ENCODE peak calls at places on chromosomes 11 and 22, in four cellular contexts. N is SK-N-SH, Z is GM23338, M is MM.1S. I is an unnamed sample.
A peak's percentile ranks its signal among the peaks of the same experiment; 100 is the strongest.

GRCh38 chr22:22019659-22020424 is 37.3 kb upstream of the TOP3B start:
- DNase-seq in N (no peak), Z (no peak), M (no peak), I (no peak)

GRCh38 chr22:46845281-46846153 is 83.1 kb downstream of the TBC1D22A start:
- DNase-seq in N (peak; percentile 46), Z (no peak), M (no peak), I (peak; percentile 38)

GRCh38 chr11:45884596-45885185 is 760 bp upstream of the MAPK8IP1 start:
- DNase-seq in N (no peak), Z (no peak), M (no peak), I (no peak)

GRCh38 chr11:103325686-103326069 is 216.5 kb downstream of the DYNC2H1 start:
- DNase-seq in N (no peak), Z (peak; percentile 63), M (no peak), I (no peak)

GRCh38 chr22:39117585-39118191 is 20.6 kb downstream of the APOBEC3H start:
- DNase-seq in N (no peak), Z (peak; percentile 85), M (peak; percentile 79), I (peak; percentile 61)

GRCh38 chr22:44521326-44521725 is 23.3 kb upstream of the RTL6 start:
- DNase-seq in N (no peak), Z (no peak), M (no peak), I (no peak)

GRCh38 chr11:9130297-9130696 is 38.9 kb upstream of the SCUBE2 start:
- DNase-seq in N (no peak), Z (no peak), M (no peak), I (no peak)

GRCh38 chr11:33892906-33893594 is 1.2 kb upstream of the LMO2 start:
- DNase-seq in N (no peak), Z (no peak), M (no peak), I (no peak)

GRCh38 chr11:67372993-67373915 is at the start of gene CLCF1:
- DNase-seq in N (peak; percentile 90), Z (peak; percentile 83), M (peak; percentile 75), I (peak; percentile 89)

GRCh38 chr11:13303668-13304649 is 26.4 kb downstream of the BMAL1 start:
- DNase-seq in N (no peak), Z (no peak), M (no peak), I (no peak)

GRCh38 chr11:44931466-44931865 is 19.2 kb downstream of the TP53I11 start:
- DNase-seq in N (no peak), Z (no peak), M (no peak), I (peak; percentile 10)

GRCh38 chr22:33757041-33757440 is 163.2 kb downstream of the LARGE1 start:
- DNase-seq in N (no peak), Z (no peak), M (no peak), I (no peak)

GRCh38 chr11:74932797-74933196 is 16.1 kb downstream of the XRRA1 start:
- DNase-seq in N (no peak), Z (no peak), M (no peak), I (peak; percentile 93)

GRCh38 chr22:48432721-48433518 is 1394.8 kb downstream of the BRD1 start:
- DNase-seq in N (no peak), Z (no peak), M (no peak), I (no peak)

GRCh38 chr11:96748639-96749370 is 359.0 kb downstream of the JRKL start:
- DNase-seq in N (no peak), Z (no peak), M (no peak), I (peak; percentile 88)

GRCh38 chr11:129055196-129055595 is 112.5 kb upstream of the TP53AIP1 start:
- DNase-seq in N (no peak), Z (no peak), M (no peak), I (no peak)

GRCh38 chr11:45078236-45079074 is 68.0 kb upstream of the PRDM11 start:
- DNase-seq in N (peak; percentile 64), Z (no peak), M (no peak), I (no peak)

GRCh38 chr11:72599325-72600117 is 74.7 kb downstream of the PDE2A start:
- DNase-seq in N (no peak), Z (peak; percentile 30), M (no peak), I (peak; percentile 13)

GRCh38 chr11:67354314-67355022 is 1.1 kb upstream of the POLD4 start:
- DNase-seq in N (no peak), Z (no peak), M (no peak), I (peak; percentile 99)

GRCh38 chr11:62508336-62509058 is 38.1 kb downstream of the AHNAK start:
- DNase-seq in N (peak; percentile 65), Z (peak; percentile 92), M (peak; percentile 38), I (peak; percentile 85)

GRCh38 chr11:64610596-64610995 is 19.6 kb downstream of the SLC22A12 start:
- DNase-seq in N (no peak), Z (no peak), M (no peak), I (no peak)

GRCh38 chr11:89495951-89496350 is 4.8 kb upstream of the NOX4 start:
- DNase-seq in N (no peak), Z (no peak), M (no peak), I (peak; percentile 13)

GRCh38 chr22:44931766-44932165 is 78.0 kb downstream of the PHF21B start:
- DNase-seq in N (peak; percentile 70), Z (no peak), M (no peak), I (no peak)

GRCh38 chr22:29269230-29269604 is 1.1 kb downstream of the EWSR1 start:
- DNase-seq in N (no peak), Z (peak; percentile 13), M (no peak), I (no peak)

GRCh38 chr11:20479399-20479974 is 92.0 kb downstream of the PRMT3 start:
- DNase-seq in N (no peak), Z (no peak), M (no peak), I (no peak)

GRCh38 chr11:131037873-131038272 is 121.6 kb upstream of the SNX19 start:
- DNase-seq in N (no peak), Z (peak; percentile 24), M (no peak), I (peak; percentile 41)

GRCh38 chr11:129951201-129951882 is 51.3 kb downstream of the PRDM10 start:
- DNase-seq in N (no peak), Z (no peak), M (no peak), I (no peak)

GRCh38 chr11:93700830-93701229 is 39.3 kb downstream of the CEP295 start:
- DNase-seq in N (no peak), Z (no peak), M (no peak), I (no peak)

GRCh38 chr22:32327066-32327465 is 30.6 kb upstream of the RFPL3 start:
- DNase-seq in N (no peak), Z (no peak), M (no peak), I (peak; percentile 14)

GRCh38 chr11:124896071-124896750 is 1.5 kb downstream of the ROBO4 start:
- DNase-seq in N (peak; percentile 8), Z (no peak), M (no peak), I (peak; percentile 59)

GRCh38 chr22:32501797-32502290 is 27.2 kb downstream of the FBXO7 start:
- DNase-seq in N (no peak), Z (no peak), M (no peak), I (no peak)

GRCh38 chr11:19769820-19770219 is 57.2 kb downstream of the NAV2 start:
- DNase-seq in N (no peak), Z (no peak), M (peak; percentile 17), I (peak; percentile 46)

GRCh38 chr11:126319374-126319740 is 15.5 kb downstream of the DCPS start:
- DNase-seq in N (no peak), Z (no peak), M (no peak), I (no peak)

GRCh38 chr11:120571476-120571875 is 59.9 kb downstream of the GRIK4 start:
- DNase-seq in N (no peak), Z (no peak), M (no peak), I (no peak)

GRCh38 chr11:33779849-33780528 is 5.7 kb upstream of the FBXO3 start:
- DNase-seq in N (no peak), Z (no peak), M (no peak), I (no peak)

GRCh38 chr11:18733202-18733601 is 7.2 kb upstream of the IGSF22 start:
- DNase-seq in N (no peak), Z (no peak), M (no peak), I (no peak)

GRCh38 chr22:43826142-43827093 is 14.3 kb upstream of the EFCAB6 start:
- DNase-seq in N (no peak), Z (no peak), M (peak; percentile 22), I (peak; percentile 62)

GRCh38 chr22:30175743-30176288 is 70.7 kb downstream of the LIF start:
- DNase-seq in N (no peak), Z (no peak), M (no peak), I (no peak)

DNA sequence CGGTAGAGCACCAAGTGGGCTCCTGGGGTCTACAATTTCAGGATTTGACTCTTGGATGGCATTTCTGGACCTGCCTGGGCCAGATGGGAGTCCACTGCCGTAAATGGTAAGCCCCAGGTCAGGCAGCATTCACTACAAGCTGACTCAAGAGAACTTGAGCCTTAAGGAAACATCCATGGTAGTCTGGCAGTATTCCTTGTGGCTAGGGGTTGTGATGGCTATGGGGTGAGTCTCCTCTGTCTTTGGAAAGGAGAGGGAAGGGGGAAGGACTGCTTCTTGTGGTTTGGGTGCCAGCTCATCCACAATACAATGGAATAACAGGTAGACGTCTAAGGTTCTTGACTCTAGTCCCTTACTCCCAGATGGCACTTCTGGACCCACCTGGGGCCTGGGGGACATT is 32.3 kb upstream of the POU2AF2 start:
- DNase-seq in N (no peak), Z (no peak), M (no peak), I (peak; percentile 51)
- TF ChIP-seq EZH2phosphoT487 in N (no peak), Z (no peak), M (no peak), I (no peak)

GRCh38 chr11:4025248-4025956 is 69.2 kb upstream of the RRM1 start:
- DNase-seq in N (peak; percentile 44), Z (no peak), M (no peak), I (no peak)
- H3K27ac ChIP-seq in N (peak overlapping the region; percentile 93), Z (no peak overlapping the region), M (no peak overlapping the region), I (no peak overlapping the region)

DNA sequence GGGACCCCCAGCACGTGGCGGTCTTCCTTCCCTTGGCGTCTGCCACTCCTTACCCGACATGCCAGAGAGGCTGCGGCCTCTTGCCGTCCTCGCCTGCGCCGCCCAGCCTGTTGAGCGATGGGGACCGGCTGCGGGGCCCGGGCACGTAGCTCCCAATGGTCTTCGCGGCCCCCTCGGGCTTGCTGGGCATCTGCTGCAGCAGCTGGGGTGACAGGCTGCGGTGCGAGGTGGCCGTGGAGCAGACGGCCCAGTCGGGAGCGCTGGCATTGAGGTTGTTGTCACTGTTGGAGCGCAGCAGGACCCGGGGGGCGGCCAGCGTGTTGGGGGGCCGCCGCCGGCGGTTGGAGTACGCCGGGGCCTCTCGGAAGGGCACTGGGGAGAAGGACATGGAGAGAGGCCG is 422.0 kb downstream of the CTTN start:
- DNase-seq in N (no peak), Z (no peak), M (no peak), I (no peak)
- H3K4me2 ChIP-seq in N (no peak overlapping the region), Z (no peak overlapping the region), M (no peak overlapping the region), I (no peak overlapping the region)

GRCh38 chr11:2223153-2223794 is 47.1 kb downstream of the ASCL2 start:
- DNase-seq in N (no peak), Z (peak; percentile 62), M (no peak), I (no peak)
- TF ChIP-seq EZH2phosphoT487 in N (no peak), Z (no peak), M (no peak), I (no peak)

GRCh38 chr22:27717094-27717493 is 84.5 kb downstream of the MN1 start:
- DNase-seq in N (no peak), Z (no peak), M (no peak), I (no peak)
- H3K27ac ChIP-seq in N (no peak overlapping the region), Z (peak overlapping the region; percentile 50), M (no peak overlapping the region), I (peak overlapping the region; percentile 92)

GRCh38 chr11:10727259-10727851 is 23.7 kb upstream of the CTR9 start:
- DNase-seq in N (no peak), Z (no peak), M (no peak), I (no peak)
- H3K4me2 ChIP-seq in N (no peak overlapping the region), Z (no peak overlapping the region), M (no peak overlapping the region), I (no peak overlapping the region)

I was measured in PC-3.